ENCODE peak calls at places on chromosome 12, in six cellular contexts. One of them, this sample, is unnamed.
A peak's percentile ranks its signal among the peaks of the same experiment; 100 is the strongest.

GRCh38 chr12:89664441-89664840 is 44.2 kb downstream of the ATP2B1 start:
- DNase-seq in CD4-positive, CD25-positive, alpha-beta regulatory T cell: no peak
- DNase-seq in CD8-positive, alpha-beta memory T cell: no peak
- DNase-seq in astrocyte: no peak
- DNase-seq in NT2/D1: no peak
- DNase-seq in mucosa of descending colon: no peak
- DNase-seq in this sample: no peak

GRCh38 chr12:646303-647038 is 16.8 kb downstream of the NINJ2 start:
- DNase-seq in CD4-positive, CD25-positive, alpha-beta regulatory T cell: no peak
- DNase-seq in CD8-positive, alpha-beta memory T cell: no peak
- DNase-seq in astrocyte: no peak
- DNase-seq in NT2/D1: no peak
- DNase-seq in mucosa of descending colon: no peak
- DNase-seq in this sample: no peak

GRCh38 chr12:69553626-69554248 is 31.5 kb upstream of the CCT2 start:
- DNase-seq in CD4-positive, CD25-positive, alpha-beta regulatory T cell: no peak
- DNase-seq in CD8-positive, alpha-beta memory T cell: no peak
- DNase-seq in astrocyte: peak; percentile 70
- DNase-seq in NT2/D1: no peak
- DNase-seq in mucosa of descending colon: no peak
- DNase-seq in this sample: no peak

GRCh38 chr12:25977047-25977446 is 18.6 kb downstream of the RASSF8 start:
- DNase-seq in CD4-positive, CD25-positive, alpha-beta regulatory T cell: no peak
- DNase-seq in CD8-positive, alpha-beta memory T cell: no peak
- DNase-seq in astrocyte: peak; percentile 97
- DNase-seq in NT2/D1: no peak
- DNase-seq in mucosa of descending colon: no peak
- DNase-seq in this sample: no peak

GRCh38 chr12:92845320-92845719 is 83.8 kb downstream of the EEA1 start:
- DNase-seq in CD4-positive, CD25-positive, alpha-beta regulatory T cell: no peak
- DNase-seq in CD8-positive, alpha-beta memory T cell: no peak
- DNase-seq in astrocyte: no peak
- DNase-seq in NT2/D1: no peak
- DNase-seq in mucosa of descending colon: no peak
- DNase-seq in this sample: no peak

GRCh38 chr12:105887131-105887530 is 251.6 kb downstream of the NUAK1 start:
- DNase-seq in CD4-positive, CD25-positive, alpha-beta regulatory T cell: no peak
- DNase-seq in CD8-positive, alpha-beta memory T cell: no peak
- DNase-seq in astrocyte: no peak
- DNase-seq in NT2/D1: no peak
- DNase-seq in mucosa of descending colon: no peak
- DNase-seq in this sample: no peak

GRCh38 chr12:86729798-86730197 is 473.6 kb upstream of the MGAT4C start:
- DNase-seq in CD4-positive, CD25-positive, alpha-beta regulatory T cell: no peak
- DNase-seq in CD8-positive, alpha-beta memory T cell: no peak
- DNase-seq in astrocyte: peak; percentile 51
- DNase-seq in NT2/D1: no peak
- DNase-seq in mucosa of descending colon: no peak
- DNase-seq in this sample: no peak

GRCh38 chr12:127145929-127146789 is 1120.8 kb upstream of the TMEM132C start:
- DNase-seq in CD4-positive, CD25-positive, alpha-beta regulatory T cell: peak; percentile 31
- DNase-seq in CD8-positive, alpha-beta memory T cell: peak; percentile 68
- DNase-seq in astrocyte: peak; percentile 50
- DNase-seq in NT2/D1: no peak
- DNase-seq in mucosa of descending colon: peak; percentile 68
- DNase-seq in this sample: no peak

GRCh38 chr12:113844495-113845175 is 121.5 kb downstream of the RBM19 start:
- DNase-seq in CD4-positive, CD25-positive, alpha-beta regulatory T cell: no peak
- DNase-seq in CD8-positive, alpha-beta memory T cell: no peak
- DNase-seq in astrocyte: no peak
- DNase-seq in NT2/D1: no peak
- DNase-seq in mucosa of descending colon: no peak
- DNase-seq in this sample: no peak

GRCh38 chr12:12880537-12880936 is 10.8 kb upstream of the GPRC5A start:
- DNase-seq in CD4-positive, CD25-positive, alpha-beta regulatory T cell: peak; percentile 54
- DNase-seq in CD8-positive, alpha-beta memory T cell: no peak
- DNase-seq in astrocyte: no peak
- DNase-seq in NT2/D1: no peak
- DNase-seq in mucosa of descending colon: no peak
- DNase-seq in this sample: no peak

GRCh38 chr12:108821407-108822397 is 35.7 kb downstream of the SSH1 start:
- DNase-seq in CD4-positive, CD25-positive, alpha-beta regulatory T cell: no peak
- DNase-seq in CD8-positive, alpha-beta memory T cell: no peak
- DNase-seq in astrocyte: peak; percentile 80
- DNase-seq in NT2/D1: no peak
- DNase-seq in mucosa of descending colon: no peak
- DNase-seq in this sample: no peak

GRCh38 chr12:116592116-116592637 is 33.0 kb downstream of the MAP1LC3B2 start:
- DNase-seq in CD4-positive, CD25-positive, alpha-beta regulatory T cell: no peak
- DNase-seq in CD8-positive, alpha-beta memory T cell: no peak
- DNase-seq in astrocyte: no peak
- DNase-seq in NT2/D1: no peak
- DNase-seq in mucosa of descending colon: peak; percentile 77
- DNase-seq in this sample: no peak

DNA sequence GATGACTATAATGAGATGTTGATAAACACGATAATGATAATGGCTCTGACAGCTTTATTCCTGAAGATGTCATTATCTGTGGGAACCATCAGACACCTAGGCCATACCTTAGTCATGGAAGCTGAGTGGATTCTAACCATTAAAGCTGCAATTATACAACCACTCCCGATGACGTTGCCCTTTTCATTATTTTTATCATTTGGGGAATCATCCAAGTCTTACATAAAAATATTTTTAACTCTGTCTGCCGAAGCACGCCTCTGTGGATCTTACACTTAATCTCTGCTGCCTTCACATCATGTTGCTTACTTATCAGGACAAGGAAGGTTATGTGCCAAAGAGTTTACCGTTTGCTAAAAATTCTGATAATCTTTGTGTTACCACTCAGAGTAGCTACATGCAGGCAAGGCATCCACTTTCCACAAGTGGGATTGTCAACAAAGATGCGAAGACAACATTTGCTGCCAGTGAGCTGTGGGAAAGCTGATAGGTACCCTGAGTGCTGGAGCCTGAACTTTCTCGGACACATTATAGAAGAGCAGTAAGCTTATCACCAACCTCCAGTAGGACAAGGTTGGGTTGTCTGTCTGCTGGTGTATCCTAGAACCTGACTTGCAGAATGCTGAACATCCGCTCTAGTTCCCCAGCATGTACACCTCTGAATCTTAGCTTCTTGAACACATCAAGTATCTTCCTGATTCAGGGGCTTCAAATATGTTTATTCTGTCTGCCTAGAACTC is 103.6 kb upstream of the PPM1H start:
- DNase-seq in CD4-positive, CD25-positive, alpha-beta regulatory T cell: no peak
- DNase-seq in CD8-positive, alpha-beta memory T cell: no peak
- DNase-seq in astrocyte: no peak
- DNase-seq in NT2/D1: no peak
- DNase-seq in mucosa of descending colon: no peak
- DNase-seq in this sample: no peak
- H3K36me3 ChIP-seq in CD4-positive, CD25-positive, alpha-beta regulatory T cell: no peaks in the 10 kb centered on the region
- H3K36me3 ChIP-seq in CD8-positive, alpha-beta memory T cell: no peaks in the 10 kb centered on the region
- H3K36me3 ChIP-seq in astrocyte: no peaks in the 10 kb centered on the region
- H3K36me3 ChIP-seq in NT2/D1: no peaks in the 10 kb centered on the region
- H3K36me3 ChIP-seq in mucosa of descending colon: no peaks in the 10 kb centered on the region
- H3K36me3 ChIP-seq in this sample: no peaks in the 10 kb centered on the region

GRCh38 chr12:132066345-132066685 is 77.8 kb downstream of the DDX51 start:
- DNase-seq in CD4-positive, CD25-positive, alpha-beta regulatory T cell: peak; percentile 61
- DNase-seq in CD8-positive, alpha-beta memory T cell: peak; percentile 20
- DNase-seq in astrocyte: no peak
- DNase-seq in NT2/D1: no peak
- DNase-seq in mucosa of descending colon: no peak
- DNase-seq in this sample: no peak

GRCh38 chr12:132068250-132068649 is 75.9 kb downstream of the DDX51 start:
- DNase-seq in CD4-positive, CD25-positive, alpha-beta regulatory T cell: no peak
- DNase-seq in CD8-positive, alpha-beta memory T cell: no peak
- DNase-seq in astrocyte: no peak
- DNase-seq in NT2/D1: no peak
- DNase-seq in mucosa of descending colon: no peak
- DNase-seq in this sample: no peak

GRCh38 chr12:132067182-132067581 is 76.9 kb downstream of the DDX51 start:
- DNase-seq in CD4-positive, CD25-positive, alpha-beta regulatory T cell: no peak
- DNase-seq in CD8-positive, alpha-beta memory T cell: no peak
- DNase-seq in astrocyte: no peak
- DNase-seq in NT2/D1: no peak
- DNase-seq in mucosa of descending colon: no peak
- DNase-seq in this sample: no peak

GRCh38 chr12:132065609-132066344 is 78.3 kb downstream of the DDX51 start:
- DNase-seq in CD4-positive, CD25-positive, alpha-beta regulatory T cell: no peak
- DNase-seq in CD8-positive, alpha-beta memory T cell: no peak
- DNase-seq in astrocyte: no peak
- DNase-seq in NT2/D1: no peak
- DNase-seq in mucosa of descending colon: no peak
- DNase-seq in this sample: no peak

GRCh38 chr12:132066749-132067148 is 77.4 kb downstream of the DDX51 start:
- DNase-seq in CD4-positive, CD25-positive, alpha-beta regulatory T cell: no peak
- DNase-seq in CD8-positive, alpha-beta memory T cell: no peak
- DNase-seq in astrocyte: no peak
- DNase-seq in NT2/D1: no peak
- DNase-seq in mucosa of descending colon: no peak
- DNase-seq in this sample: no peak
- H3K36me3 ChIP-seq in CD4-positive, CD25-positive, alpha-beta regulatory T cell: peaks cover 56% of the 10 kb centered on the region
- H3K36me3 ChIP-seq in CD8-positive, alpha-beta memory T cell: peaks cover 24% of the 10 kb centered on the region
- H3K36me3 ChIP-seq in astrocyte: peaks cover 25% of the 10 kb centered on the region
- H3K36me3 ChIP-seq in NT2/D1: peaks cover 98% of the 10 kb centered on the region
- H3K36me3 ChIP-seq in mucosa of descending colon: no peaks in the 10 kb centered on the region
- H3K36me3 ChIP-seq in this sample: peaks cover 26% of the 10 kb centered on the region

GRCh38 chr12:48050174-48050573 is 45.9 kb upstream of the COL2A1 start:
- DNase-seq in CD4-positive, CD25-positive, alpha-beta regulatory T cell: no peak
- DNase-seq in CD8-positive, alpha-beta memory T cell: no peak
- DNase-seq in astrocyte: no peak
- DNase-seq in NT2/D1: no peak
- DNase-seq in mucosa of descending colon: no peak
- DNase-seq in this sample: no peak
- H3K36me3 ChIP-seq in CD4-positive, CD25-positive, alpha-beta regulatory T cell: peaks cover 35% of the 10 kb centered on the region
- H3K36me3 ChIP-seq in CD8-positive, alpha-beta memory T cell: peaks cover 28% of the 10 kb centered on the region
- H3K36me3 ChIP-seq in astrocyte: peaks cover 13% of the 10 kb centered on the region
- H3K36me3 ChIP-seq in NT2/D1: peaks cover 51% of the 10 kb centered on the region
- H3K36me3 ChIP-seq in mucosa of descending colon: peaks cover 5% of the 10 kb centered on the region
- H3K36me3 ChIP-seq in this sample: peaks cover 6% of the 10 kb centered on the region

GRCh38 chr12:132747395-132747794 is 14.2 kb downstream of the ANKLE2 start:
- DNase-seq in CD4-positive, CD25-positive, alpha-beta regulatory T cell: no peak
- DNase-seq in CD8-positive, alpha-beta memory T cell: no peak
- DNase-seq in astrocyte: no peak
- DNase-seq in NT2/D1: no peak
- DNase-seq in mucosa of descending colon: no peak
- DNase-seq in this sample: no peak
- H3K36me3 ChIP-seq in CD4-positive, CD25-positive, alpha-beta regulatory T cell: peaks cover 78% of the 10 kb centered on the region
- H3K36me3 ChIP-seq in CD8-positive, alpha-beta memory T cell: peaks cover 70% of the 10 kb centered on the region
- H3K36me3 ChIP-seq in astrocyte: peaks cover 65% of the 10 kb centered on the region
- H3K36me3 ChIP-seq in NT2/D1: peaks cover 94% of the 10 kb centered on the region
- H3K36me3 ChIP-seq in mucosa of descending colon: peaks cover 12% of the 10 kb centered on the region
- H3K36me3 ChIP-seq in this sample: peaks cover 47% of the 10 kb centered on the region

GRCh38 chr12:53056296-53056695 is 6.4 kb downstream of the TNS2 start:
- DNase-seq in CD4-positive, CD25-positive, alpha-beta regulatory T cell: no peak
- DNase-seq in CD8-positive, alpha-beta memory T cell: no peak
- DNase-seq in astrocyte: no peak
- DNase-seq in NT2/D1: no peak
- DNase-seq in mucosa of descending colon: no peak
- DNase-seq in this sample: no peak

GRCh38 chr12:53055471-53056266 is 5.8 kb downstream of the TNS2 start:
- DNase-seq in CD4-positive, CD25-positive, alpha-beta regulatory T cell: no peak
- DNase-seq in CD8-positive, alpha-beta memory T cell: no peak
- DNase-seq in astrocyte: no peak
- DNase-seq in NT2/D1: no peak
- DNase-seq in mucosa of descending colon: peak; percentile 61
- DNase-seq in this sample: no peak

GRCh38 chr12:53058674-53059433 is 9.0 kb downstream of the TNS2 start:
- DNase-seq in CD4-positive, CD25-positive, alpha-beta regulatory T cell: no peak
- DNase-seq in CD8-positive, alpha-beta memory T cell: no peak
- DNase-seq in astrocyte: no peak
- DNase-seq in NT2/D1: no peak
- DNase-seq in mucosa of descending colon: no peak
- DNase-seq in this sample: no peak

GRCh38 chr12:53057816-53058500 is 8.1 kb downstream of the TNS2 start:
- DNase-seq in CD4-positive, CD25-positive, alpha-beta regulatory T cell: no peak
- DNase-seq in CD8-positive, alpha-beta memory T cell: no peak
- DNase-seq in astrocyte: no peak
- DNase-seq in NT2/D1: no peak
- DNase-seq in mucosa of descending colon: no peak
- DNase-seq in this sample: no peak

DNA sequence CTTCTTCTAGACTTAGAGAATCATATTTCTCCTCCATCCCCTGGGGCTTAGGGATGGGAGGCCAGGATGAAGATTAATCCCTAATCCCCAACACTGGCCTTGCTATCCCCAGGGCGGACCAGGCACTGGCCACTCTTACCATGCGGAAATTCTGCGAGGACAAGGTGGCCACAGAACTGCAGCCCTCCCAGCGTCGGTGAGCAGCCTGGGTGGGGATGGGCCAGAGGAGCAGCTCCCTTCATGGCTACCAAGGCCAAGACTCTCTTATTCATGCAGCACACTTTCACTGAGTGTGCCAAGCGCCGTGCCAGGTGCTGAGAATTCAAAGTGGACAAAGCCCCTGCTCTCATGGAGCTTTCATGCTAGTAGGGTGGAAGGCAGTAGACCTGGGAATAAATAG is 7.0 kb downstream of the TNS2 start:
- DNase-seq in CD4-positive, CD25-positive, alpha-beta regulatory T cell: no peak
- DNase-seq in CD8-positive, alpha-beta memory T cell: no peak
- DNase-seq in astrocyte: no peak
- DNase-seq in NT2/D1: no peak
- DNase-seq in mucosa of descending colon: no peak
- DNase-seq in this sample: no peak
- H3K36me3 ChIP-seq in CD4-positive, CD25-positive, alpha-beta regulatory T cell: no peaks in the 10 kb centered on the region
- H3K36me3 ChIP-seq in CD8-positive, alpha-beta memory T cell: no peaks in the 10 kb centered on the region
- H3K36me3 ChIP-seq in astrocyte: peaks cover 4% of the 10 kb centered on the region
- H3K36me3 ChIP-seq in NT2/D1: peaks cover 3% of the 10 kb centered on the region
- H3K36me3 ChIP-seq in mucosa of descending colon: no peaks in the 10 kb centered on the region
- H3K36me3 ChIP-seq in this sample: no peaks in the 10 kb centered on the region

DNA sequence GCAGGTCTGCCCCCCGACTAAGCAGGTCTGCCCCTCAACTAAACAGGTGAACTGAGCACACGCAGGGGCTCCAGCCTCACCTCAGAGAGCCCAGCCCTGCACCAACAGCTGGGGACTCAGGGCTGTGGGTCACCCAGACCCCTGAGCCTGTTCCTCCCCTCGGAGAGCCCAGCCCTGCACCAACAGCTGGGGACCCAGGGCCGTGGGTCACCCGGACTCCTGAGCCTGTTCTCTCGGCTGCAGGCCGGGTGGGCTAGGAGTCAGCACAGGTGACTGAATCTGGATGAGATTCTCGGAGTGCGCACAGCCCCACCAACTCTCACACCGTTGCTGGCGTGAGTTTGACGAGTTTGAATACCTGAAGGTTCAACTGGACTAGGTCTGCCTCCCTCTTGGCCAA is 20.3 kb upstream of the ANKLE2 start:
- DNase-seq in CD4-positive, CD25-positive, alpha-beta regulatory T cell: no peak
- DNase-seq in CD8-positive, alpha-beta memory T cell: no peak
- DNase-seq in astrocyte: no peak
- DNase-seq in NT2/D1: no peak
- DNase-seq in mucosa of descending colon: no peak
- DNase-seq in this sample: no peak
- H3K36me3 ChIP-seq in CD4-positive, CD25-positive, alpha-beta regulatory T cell: peaks cover 72% of the 10 kb centered on the region
- H3K36me3 ChIP-seq in CD8-positive, alpha-beta memory T cell: peaks cover 27% of the 10 kb centered on the region
- H3K36me3 ChIP-seq in astrocyte: peaks cover 57% of the 10 kb centered on the region
- H3K36me3 ChIP-seq in NT2/D1: peaks cover 87% of the 10 kb centered on the region
- H3K36me3 ChIP-seq in mucosa of descending colon: peaks cover 33% of the 10 kb centered on the region
- H3K36me3 ChIP-seq in this sample: peaks cover 49% of the 10 kb centered on the region

DNA sequence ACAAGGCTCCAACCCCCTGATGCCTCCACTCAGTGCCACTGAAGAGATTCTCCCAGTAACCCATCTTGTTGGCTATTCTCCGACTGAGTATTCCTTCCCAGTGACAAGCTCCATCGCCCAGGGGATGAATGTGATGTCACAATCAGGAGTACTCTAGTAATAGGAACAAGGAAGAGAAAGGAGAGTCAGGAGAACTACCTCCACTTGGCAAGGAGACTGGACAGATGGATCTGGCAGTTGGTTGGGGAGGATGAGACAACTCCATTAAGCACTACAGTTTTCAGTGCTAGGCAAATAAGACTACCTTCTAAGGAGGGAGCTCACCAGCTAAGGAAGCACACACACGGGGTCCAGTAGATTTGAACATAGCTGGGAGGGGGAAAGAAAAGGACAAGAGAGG is 5.3 kb downstream of the RNF41 start:
- DNase-seq in CD4-positive, CD25-positive, alpha-beta regulatory T cell: no peak
- DNase-seq in CD8-positive, alpha-beta memory T cell: no peak
- DNase-seq in astrocyte: no peak
- DNase-seq in NT2/D1: no peak
- DNase-seq in mucosa of descending colon: no peak
- DNase-seq in this sample: no peak
- H3K36me3 ChIP-seq in CD4-positive, CD25-positive, alpha-beta regulatory T cell: peaks cover 42% of the 10 kb centered on the region
- H3K36me3 ChIP-seq in CD8-positive, alpha-beta memory T cell: peaks cover 31% of the 10 kb centered on the region
- H3K36me3 ChIP-seq in astrocyte: peaks cover 30% of the 10 kb centered on the region
- H3K36me3 ChIP-seq in NT2/D1: peaks cover 58% of the 10 kb centered on the region
- H3K36me3 ChIP-seq in mucosa of descending colon: no peaks in the 10 kb centered on the region
- H3K36me3 ChIP-seq in this sample: peaks cover 5% of the 10 kb centered on the region

This sample was measured in GM06990.